ENCODE peak calls at places on chromosomes 11 and 22, in nine cellular contexts. One of them, this sample, is unnamed.

GRCh38 chr11:61018059-61018458 is 46.6 kb downstream of the CD6 start:
- DNase-seq in uterus: no peak
- DNase-seq in tibial nerve: no peak
- DNase-seq in A549: no peak
- DNase-seq in H1: no peak
- DNase-seq in lower leg skin: no peak
- DNase-seq in Peyer's patch: no peak
- DNase-seq in body of pancreas: no peak
- DNase-seq in endothelial cell of umbilical vein: no peak
- DNase-seq in this sample: no peak

GRCh38 chr11:90250970-90251369 is 28.1 kb upstream of the CHORDC1 start:
- DNase-seq in uterus: no peak
- DNase-seq in tibial nerve: no peak
- DNase-seq in A549: no peak
- DNase-seq in H1: no peak
- DNase-seq in lower leg skin: no peak
- DNase-seq in Peyer's patch: no peak
- DNase-seq in body of pancreas: no peak
- DNase-seq in endothelial cell of umbilical vein: peak
- DNase-seq in this sample: no peak

GRCh38 chr11:46408407-46408986 is 16.9 kb upstream of the CHRM4 start:
- DNase-seq in uterus: no peak
- DNase-seq in tibial nerve: no peak
- DNase-seq in A549: no peak
- DNase-seq in H1: no peak
- DNase-seq in lower leg skin: no peak
- DNase-seq in Peyer's patch: no peak
- DNase-seq in body of pancreas: no peak
- DNase-seq in endothelial cell of umbilical vein: no peak
- DNase-seq in this sample: no peak

GRCh38 chr11:2665747-2666710 is 33.8 kb downstream of the KCNQ1OT1 start:
- DNase-seq in uterus: peak
- DNase-seq in tibial nerve: no peak
- DNase-seq in A549: no peak
- DNase-seq in H1: no peak
- DNase-seq in lower leg skin: peak
- DNase-seq in Peyer's patch: no peak
- DNase-seq in body of pancreas: peak
- DNase-seq in endothelial cell of umbilical vein: no peak
- DNase-seq in this sample: no peak

GRCh38 chr11:117457031-117457785 is 129.6 kb downstream of the CEP164 start:
- DNase-seq in uterus: no peak
- DNase-seq in tibial nerve: no peak
- DNase-seq in A549: no peak
- DNase-seq in H1: no peak
- DNase-seq in lower leg skin: no peak
- DNase-seq in Peyer's patch: peak
- DNase-seq in body of pancreas: peak
- DNase-seq in endothelial cell of umbilical vein: no peak
- DNase-seq in this sample: no peak

GRCh38 chr11:14148653-14149273 is 186.2 kb downstream of the SPON1 start:
- DNase-seq in uterus: no peak
- DNase-seq in tibial nerve: no peak
- DNase-seq in A549: peak
- DNase-seq in H1: no peak
- DNase-seq in lower leg skin: no peak
- DNase-seq in Peyer's patch: no peak
- DNase-seq in body of pancreas: no peak
- DNase-seq in endothelial cell of umbilical vein: peak
- DNase-seq in this sample: no peak

GRCh38 chr11:72041364-72042058 is 38.8 kb downstream of the NUMA1 start:
- DNase-seq in uterus: peak
- DNase-seq in tibial nerve: peak
- DNase-seq in A549: peak
- DNase-seq in H1: no peak
- DNase-seq in lower leg skin: peak
- DNase-seq in Peyer's patch: peak
- DNase-seq in body of pancreas: peak
- DNase-seq in endothelial cell of umbilical vein: peak
- DNase-seq in this sample: peak

GRCh38 chr22:31586137-31586920 is 75.7 kb downstream of the PISD start:
- DNase-seq in uterus: no peak
- DNase-seq in tibial nerve: no peak
- DNase-seq in A549: no peak
- DNase-seq in H1: no peak
- DNase-seq in lower leg skin: peak
- DNase-seq in Peyer's patch: no peak
- DNase-seq in body of pancreas: no peak
- DNase-seq in endothelial cell of umbilical vein: no peak
- DNase-seq in this sample: no peak

GRCh38 chr22:36790648-36791047 is 14.7 kb upstream of the IFT27 start:
- DNase-seq in uterus: no peak
- DNase-seq in tibial nerve: no peak
- DNase-seq in A549: peak
- DNase-seq in H1: no peak
- DNase-seq in lower leg skin: no peak
- DNase-seq in Peyer's patch: no peak
- DNase-seq in body of pancreas: no peak
- DNase-seq in endothelial cell of umbilical vein: no peak
- DNase-seq in this sample: no peak

GRCh38 chr11:2928605-2929510 is at the start of gene PHLDA2:
- DNase-seq in uterus: no peak
- DNase-seq in tibial nerve: no peak
- DNase-seq in A549: peak
- DNase-seq in H1: no peak
- DNase-seq in lower leg skin: peak
- DNase-seq in Peyer's patch: peak
- DNase-seq in body of pancreas: peak
- DNase-seq in endothelial cell of umbilical vein: peak
- DNase-seq in this sample: peak

GRCh38 chr22:38921126-38921525 is 36.3 kb upstream of the APOBEC3A start:
- DNase-seq in uterus: no peak
- DNase-seq in tibial nerve: no peak
- DNase-seq in A549: no peak
- DNase-seq in H1: no peak
- DNase-seq in lower leg skin: no peak
- DNase-seq in Peyer's patch: peak
- DNase-seq in body of pancreas: peak
- DNase-seq in endothelial cell of umbilical vein: no peak
- DNase-seq in this sample: no peak

GRCh38 chr11:112025682-112026081 is 474 bp downstream of the DLAT start:
- DNase-seq in uterus: no peak
- DNase-seq in tibial nerve: no peak
- DNase-seq in A549: peak
- DNase-seq in H1: no peak
- DNase-seq in lower leg skin: no peak
- DNase-seq in Peyer's patch: no peak
- DNase-seq in body of pancreas: no peak
- DNase-seq in endothelial cell of umbilical vein: peak
- DNase-seq in this sample: no peak

GRCh38 chr11:12448131-12448939 is 71.0 kb downstream of the PARVA start:
- DNase-seq in uterus: no peak
- DNase-seq in tibial nerve: no peak
- DNase-seq in A549: no peak
- DNase-seq in H1: no peak
- DNase-seq in lower leg skin: no peak
- DNase-seq in Peyer's patch: no peak
- DNase-seq in body of pancreas: no peak
- DNase-seq in endothelial cell of umbilical vein: no peak
- DNase-seq in this sample: no peak

GRCh38 chr11:13772223-13773046 is 104.0 kb downstream of the FAR1 start:
- DNase-seq in uterus: no peak
- DNase-seq in tibial nerve: no peak
- DNase-seq in A549: peak
- DNase-seq in H1: peak
- DNase-seq in lower leg skin: no peak
- DNase-seq in Peyer's patch: no peak
- DNase-seq in body of pancreas: no peak
- DNase-seq in endothelial cell of umbilical vein: peak
- DNase-seq in this sample: peak

GRCh38 chr11:128913806-128914205 is 22.6 kb downstream of the KCNJ5 start:
- DNase-seq in uterus: no peak
- DNase-seq in tibial nerve: no peak
- DNase-seq in A549: no peak
- DNase-seq in H1: no peak
- DNase-seq in lower leg skin: no peak
- DNase-seq in Peyer's patch: no peak
- DNase-seq in body of pancreas: no peak
- DNase-seq in endothelial cell of umbilical vein: no peak
- DNase-seq in this sample: no peak

GRCh38 chr22:40525250-40525884 is 111.2 kb downstream of the MRTFA start:
- DNase-seq in uterus: no peak
- DNase-seq in tibial nerve: no peak
- DNase-seq in A549: peak
- DNase-seq in H1: no peak
- DNase-seq in lower leg skin: no peak
- DNase-seq in Peyer's patch: peak
- DNase-seq in body of pancreas: peak
- DNase-seq in endothelial cell of umbilical vein: peak
- DNase-seq in this sample: no peak

GRCh38 chr11:81869337-81870065 is 864.2 kb downstream of the FAM181B start:
- DNase-seq in uterus: no peak
- DNase-seq in tibial nerve: no peak
- DNase-seq in A549: no peak
- DNase-seq in H1: no peak
- DNase-seq in lower leg skin: no peak
- DNase-seq in Peyer's patch: no peak
- DNase-seq in body of pancreas: no peak
- DNase-seq in endothelial cell of umbilical vein: no peak
- DNase-seq in this sample: no peak

GRCh38 chr11:75560644-75561043 is 1.4 kb upstream of the SERPINH1 start:
- DNase-seq in uterus: no peak
- DNase-seq in tibial nerve: no peak
- DNase-seq in A549: no peak
- DNase-seq in H1: no peak
- DNase-seq in lower leg skin: no peak
- DNase-seq in Peyer's patch: no peak
- DNase-seq in body of pancreas: no peak
- DNase-seq in endothelial cell of umbilical vein: no peak
- DNase-seq in this sample: no peak

GRCh38 chr11:133078591-133079179 is 453.6 kb downstream of the OPCML start:
- DNase-seq in uterus: no peak
- DNase-seq in tibial nerve: no peak
- DNase-seq in A549: peak
- DNase-seq in H1: no peak
- DNase-seq in lower leg skin: no peak
- DNase-seq in Peyer's patch: no peak
- DNase-seq in body of pancreas: peak
- DNase-seq in endothelial cell of umbilical vein: peak
- DNase-seq in this sample: peak

GRCh38 chr11:6693342-6694228 is 10.4 kb upstream of the MRPL17 start:
- DNase-seq in uterus: peak
- DNase-seq in tibial nerve: no peak
- DNase-seq in A549: peak
- DNase-seq in H1: no peak
- DNase-seq in lower leg skin: peak
- DNase-seq in Peyer's patch: no peak
- DNase-seq in body of pancreas: no peak
- DNase-seq in endothelial cell of umbilical vein: peak
- DNase-seq in this sample: no peak
- TF ChIP-seq POLR2A in uterus: no peak
- TF ChIP-seq POLR2A in tibial nerve: no peak
- TF ChIP-seq POLR2A in A549: no peak
- TF ChIP-seq POLR2A in H1: no peak
- TF ChIP-seq POLR2A in lower leg skin: no peak
- TF ChIP-seq POLR2A in Peyer's patch: no peak
- TF ChIP-seq POLR2A in body of pancreas: no peak
- TF ChIP-seq POLR2A in endothelial cell of umbilical vein: no peak
- TF ChIP-seq POLR2A in this sample: no peak

DNA sequence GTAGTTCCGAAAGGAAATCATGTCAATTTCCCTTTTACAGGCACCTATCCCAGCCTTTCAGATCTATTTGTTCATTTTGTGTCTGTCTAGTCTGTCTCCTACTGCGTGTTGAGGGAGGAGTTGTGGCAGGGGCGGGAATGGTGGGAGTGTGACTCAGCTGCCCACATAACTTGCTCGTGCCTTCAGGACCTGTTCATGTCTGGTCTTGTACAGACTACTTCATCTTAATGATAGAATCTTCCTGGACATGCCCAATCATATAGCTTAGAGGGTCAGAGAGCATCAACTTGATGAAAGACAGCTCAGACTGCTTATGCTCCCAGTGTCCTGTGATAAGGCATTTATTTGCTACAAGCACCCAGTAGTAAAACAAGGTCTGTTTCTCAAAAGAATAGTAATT is 61.0 kb upstream of the BIRC3 start:
- DNase-seq in uterus: no peak
- DNase-seq in tibial nerve: no peak
- DNase-seq in A549: no peak
- DNase-seq in H1: no peak
- DNase-seq in lower leg skin: no peak
- DNase-seq in Peyer's patch: no peak
- DNase-seq in body of pancreas: no peak
- DNase-seq in endothelial cell of umbilical vein: no peak
- DNase-seq in this sample: no peak
- TF ChIP-seq POLR2A in uterus: no peak
- TF ChIP-seq POLR2A in tibial nerve: no peak
- TF ChIP-seq POLR2A in A549: no peak
- TF ChIP-seq POLR2A in H1: no peak
- TF ChIP-seq POLR2A in lower leg skin: no peak
- TF ChIP-seq POLR2A in Peyer's patch: no peak
- TF ChIP-seq POLR2A in body of pancreas: no peak
- TF ChIP-seq POLR2A in endothelial cell of umbilical vein: no peak
- TF ChIP-seq POLR2A in this sample: no peak

DNA sequence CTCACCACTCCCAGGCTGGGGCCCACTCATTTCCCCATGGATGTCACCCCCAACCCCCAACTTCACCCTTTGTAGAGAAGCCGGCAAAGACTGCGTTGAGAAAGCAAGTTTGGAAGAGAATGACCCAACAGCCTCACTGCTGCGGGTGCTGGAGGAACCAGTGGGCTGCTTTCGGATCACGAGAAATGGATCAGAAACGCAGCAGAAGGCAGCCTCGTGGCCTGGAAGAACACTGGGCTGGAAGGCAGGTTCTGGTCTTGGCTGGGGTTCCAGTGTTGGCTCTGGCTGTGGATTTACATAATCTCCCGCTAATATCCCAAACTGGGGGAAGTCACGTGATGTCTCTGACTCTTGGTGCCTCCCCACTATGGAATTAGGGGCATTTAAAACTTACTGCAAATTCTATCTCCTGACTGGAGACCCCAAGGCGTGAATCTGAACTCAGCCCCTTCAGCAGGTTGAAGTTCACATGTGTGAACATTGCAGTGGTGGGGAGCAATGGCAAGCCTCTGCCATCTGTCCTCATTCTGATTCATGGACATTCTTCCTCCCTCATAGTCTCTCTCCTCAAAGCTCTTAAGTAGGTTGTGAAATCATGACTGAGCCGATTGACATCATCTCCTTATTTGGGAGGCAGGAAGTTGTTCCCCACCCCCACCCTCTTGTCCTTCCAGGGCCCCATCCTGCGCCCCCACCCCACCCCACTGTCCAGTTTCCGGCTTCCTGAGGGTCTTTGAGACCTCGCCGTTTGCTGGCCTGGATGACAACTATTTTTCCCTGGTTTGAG is 37.0 kb upstream of the TIMP3 start:
- DNase-seq in uterus: peak
- DNase-seq in tibial nerve: peak
- DNase-seq in A549: peak
- DNase-seq in H1: no peak
- DNase-seq in lower leg skin: peak
- DNase-seq in Peyer's patch: no peak
- DNase-seq in body of pancreas: peak
- DNase-seq in endothelial cell of umbilical vein: no peak
- DNase-seq in this sample: no peak
- TF ChIP-seq POLR2A in uterus: no peak
- TF ChIP-seq POLR2A in tibial nerve: no peak
- TF ChIP-seq POLR2A in A549: no peak
- TF ChIP-seq POLR2A in H1: no peak
- TF ChIP-seq POLR2A in lower leg skin: no peak
- TF ChIP-seq POLR2A in Peyer's patch: no peak
- TF ChIP-seq POLR2A in body of pancreas: no peak
- TF ChIP-seq POLR2A in endothelial cell of umbilical vein: no peak
- TF ChIP-seq POLR2A in this sample: no peak

GRCh38 chr11:122748968-122749687 is 89.2 kb upstream of the CRTAM start:
- DNase-seq in uterus: no peak
- DNase-seq in tibial nerve: no peak
- DNase-seq in A549: no peak
- DNase-seq in H1: no peak
- DNase-seq in lower leg skin: no peak
- DNase-seq in Peyer's patch: no peak
- DNase-seq in body of pancreas: no peak
- DNase-seq in endothelial cell of umbilical vein: peak
- DNase-seq in this sample: peak
- TF ChIP-seq POLR2A in uterus: no peak
- TF ChIP-seq POLR2A in tibial nerve: no peak
- TF ChIP-seq POLR2A in A549: no peak
- TF ChIP-seq POLR2A in H1: no peak
- TF ChIP-seq POLR2A in lower leg skin: no peak
- TF ChIP-seq POLR2A in Peyer's patch: peak
- TF ChIP-seq POLR2A in body of pancreas: no peak
- TF ChIP-seq POLR2A in endothelial cell of umbilical vein: no peak
- TF ChIP-seq POLR2A in this sample: no peak